ENCODE peak calls at places on chromosomes 6 and 20, in nine cellular contexts. M is mucosa of descending colon, K is transverse colon, S is fibroblast of lung, O is HL-60, T is fibroblast of the aortic adventitia, D is tibial artery, I is choroid plexus epithelial cell, L is adrenal gland. Q is an unnamed sample.

GRCh38 chr20:39190666-39191570 is 228.8 kb downstream of the DHX35 start:
- DNase-seq in M (no peak), K (no peak), S (no peak), O (no peak), T (peak; percentile 4), D (no peak), I (no peak), L (no peak), Q (no peak)

GRCh38 chr20:44017905-44018683 is 103.4 kb downstream of the TOX2 start:
- DNase-seq in M (peak; percentile 79), K (peak; percentile 91), S (peak; percentile 93), O (no peak), T (peak; percentile 82), D (peak; percentile 80), I (peak; percentile 79), L (peak; percentile 59), Q (peak; percentile 78)

GRCh38 chr6:35508027-35508426 is 4.7 kb downstream of the TULP1 start:
- DNase-seq in M (no peak), K (no peak), S (no peak), O (no peak), T (no peak), D (no peak), I (no peak), L (no peak), Q (no peak)

GRCh38 chr20:15289337-15289736 is 951.9 kb upstream of the FLRT3 start:
- DNase-seq in M (no peak), K (no peak), S (no peak), O (no peak), T (no peak), D (no peak), I (no peak), L (no peak), Q (no peak)

GRCh38 chr6:54060286-54060685 is 51.0 kb upstream of the MLIP start:
- DNase-seq in M (no peak), K (no peak), S (peak; percentile 38), O (no peak), T (peak; percentile 46), D (no peak), I (peak; percentile 97), L (no peak), Q (no peak)

GRCh38 chr6:22737331-22737730 is 168.0 kb downstream of the HDGFL1 start:
- DNase-seq in M (peak; percentile 34), K (peak; percentile 13), S (peak; percentile 70), O (peak; percentile 4), T (peak; percentile 70), D (no peak), I (peak; percentile 83), L (peak; percentile 27), Q (no peak)

GRCh38 chr6:28725890-28726348 is 197.9 kb downstream of the TRIM27 start:
- DNase-seq in M (no peak), K (no peak), S (no peak), O (peak; percentile 8), T (no peak), D (no peak), I (no peak), L (no peak), Q (peak; percentile 25)

GRCh38 chr6:147287869-147288271 is 83.7 kb downstream of the STXBP5 start:
- DNase-seq in M (no peak), K (no peak), S (peak; percentile 30), O (no peak), T (peak; percentile 70), D (no peak), I (peak; percentile 69), L (peak; percentile 57), Q (no peak)

DNA sequence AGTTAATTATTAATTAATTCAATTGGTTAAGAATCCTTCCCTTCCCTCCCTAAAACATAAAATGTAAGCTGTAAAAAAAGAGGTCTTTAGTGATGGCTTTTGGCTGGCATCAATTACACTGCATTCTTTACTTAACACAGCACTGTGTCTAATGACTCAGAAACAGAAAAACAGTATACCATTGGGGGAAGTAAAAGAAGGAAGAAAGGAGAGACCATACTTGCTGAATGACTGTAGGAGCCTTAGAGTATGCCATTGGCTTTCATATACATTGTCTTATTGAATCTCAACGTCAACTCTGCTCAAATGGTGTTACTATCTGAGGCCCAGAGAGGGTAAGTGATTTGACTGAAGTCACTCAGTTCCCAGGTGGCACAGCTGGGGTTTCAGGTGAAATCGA is 18.4 kb upstream of the CITED2 start:
- DNase-seq in M (no peak), K (no peak), S (no peak), O (no peak), T (no peak), D (no peak), I (peak; percentile 18), L (no peak), Q (no peak)
- H3K4me3 ChIP-seq in M (no peak overlapping the region), K (no peak overlapping the region), S (no peak overlapping the region), O (no peak overlapping the region), T (no peak overlapping the region), D (no peak overlapping the region), I (no peak overlapping the region), L (no peak overlapping the region), Q (no peak overlapping the region)

GRCh38 chr6:166459272-166459671 is 76.5 kb upstream of the MPC1 start:
- DNase-seq in M (no peak), K (no peak), S (no peak), O (no peak), T (no peak), D (no peak), I (no peak), L (no peak), Q (no peak)

GRCh38 chr6:166459906-166460305 is 77.2 kb upstream of the MPC1 start:
- DNase-seq in M (no peak), K (no peak), S (no peak), O (no peak), T (no peak), D (no peak), I (no peak), L (no peak), Q (no peak)

GRCh38 chr6:166453651-166454050 is 70.9 kb upstream of the MPC1 start:
- DNase-seq in M (no peak), K (no peak), S (no peak), O (no peak), T (no peak), D (no peak), I (no peak), L (no peak), Q (no peak)

GRCh38 chr6:166454692-166455515 is 72.2 kb upstream of the MPC1 start:
- DNase-seq in M (no peak), K (no peak), S (no peak), O (no peak), T (no peak), D (no peak), I (no peak), L (no peak), Q (no peak)

GRCh38 chr6:166456360-166457156 is 73.8 kb upstream of the MPC1 start:
- DNase-seq in M (no peak), K (peak; percentile 17), S (peak; percentile 8), O (no peak), T (peak; percentile 59), D (no peak), I (peak; percentile 50), L (no peak), Q (peak; percentile 2)
- TF ChIP-seq CTCF in M (no peak), K (no peak), S (no peak), O (no peak), T (peak; percentile 34), D (no peak), I (peak; percentile 60), L (no peak), Q (peak; percentile 30)

DNA sequence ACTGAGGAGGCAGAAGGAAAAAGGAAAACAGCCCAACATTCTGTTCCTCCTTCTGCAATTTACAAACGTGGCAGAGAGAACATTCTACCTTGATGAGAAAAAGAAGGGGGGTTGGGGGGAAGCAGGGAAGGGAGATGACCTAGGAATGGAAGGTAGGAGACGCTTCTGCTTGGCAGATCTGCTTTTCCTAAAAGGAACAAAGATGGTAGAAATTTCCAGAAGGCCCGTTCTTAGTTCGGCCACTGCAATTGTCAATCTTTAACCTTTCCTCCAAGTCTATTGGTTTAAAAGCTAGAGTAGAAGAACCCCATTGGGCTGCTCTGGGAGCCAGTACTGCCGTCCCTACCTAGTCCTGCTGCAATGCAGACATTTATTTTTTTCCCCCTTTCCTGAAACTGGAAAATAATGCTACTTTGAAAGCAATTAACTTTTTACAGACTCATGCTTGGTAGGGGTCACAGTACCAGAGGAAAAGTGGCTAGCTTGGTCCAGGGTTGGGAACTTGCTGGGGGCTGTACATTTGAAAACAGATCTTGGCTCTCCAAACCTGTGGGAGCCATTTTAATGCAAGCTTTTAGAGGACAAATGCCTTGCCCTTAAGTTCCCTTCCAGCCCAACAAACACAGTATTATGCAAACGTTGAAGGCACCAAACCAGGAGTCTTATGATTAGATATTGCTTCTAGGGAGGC is 2.7 kb downstream of the ZMYND8 start:
- DNase-seq in M (no peak), K (no peak), S (peak; percentile 57), O (peak; percentile 49), T (peak; percentile 68), D (no peak), I (peak; percentile 84), L (no peak), Q (no peak)
- H3K4me3 ChIP-seq in M (no peak overlapping the region), K (no peak overlapping the region), S (no peak overlapping the region), O (peak overlapping the region; percentile 37), T (peak overlapping the region; percentile 61), D (no peak overlapping the region), I (peak overlapping the region; percentile 55), L (peak overlapping the region; percentile 3), Q (peak overlapping the region; percentile 53)

GRCh38 chr20:3407426-3408250 is at the start of gene DNAAF9:
- DNase-seq in M (peak; percentile 72), K (peak; percentile 72), S (peak; percentile 64), O (peak; percentile 71), T (peak; percentile 62), D (peak; percentile 85), I (peak; percentile 79), L (peak; percentile 80), Q (peak; percentile 41)
- TF ChIP-seq CTCF in M (no peak), K (peak; percentile 22), S (no peak), O (no peak), T (peak; percentile 45), D (peak; percentile 63), I (no peak), L (peak; percentile 43), Q (no peak)

DNA sequence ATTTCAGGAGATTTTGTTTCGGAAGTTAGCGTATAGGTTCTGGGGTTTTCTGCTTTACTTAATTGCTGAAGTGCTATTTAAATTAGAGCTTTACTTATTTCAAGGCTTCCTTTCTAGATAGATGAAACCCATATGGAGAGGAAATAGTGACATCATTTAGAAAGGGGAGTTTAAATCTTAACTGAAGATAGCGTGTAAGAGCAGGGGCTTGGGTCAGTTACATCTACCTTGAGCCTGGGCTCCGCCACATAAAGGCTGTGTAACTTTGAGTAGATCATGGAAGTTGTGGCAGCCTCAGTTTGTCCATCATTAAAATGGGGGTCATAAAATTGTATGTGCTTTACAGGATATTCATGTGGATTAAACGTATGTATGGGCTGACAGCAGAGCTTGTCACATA is 4.7 kb downstream of the CDS2 start:
- DNase-seq in M (no peak), K (no peak), S (no peak), O (no peak), T (no peak), D (no peak), I (no peak), L (no peak), Q (no peak)
- H3K4me3 ChIP-seq in M (no peak overlapping the region), K (no peak overlapping the region), S (no peak overlapping the region), O (no peak overlapping the region), T (no peak overlapping the region), D (peak overlapping the region; percentile 38), I (no peak overlapping the region), L (no peak overlapping the region), Q (no peak overlapping the region)